ENCODE peak calls at places on chromosomes 4 and X, in six cellular contexts. X is WERI-Rb-1; U is G401; R is activated CD8-positive, alpha-beta memory T cell treated with anti-CD3 and anti-CD28 coated beads, Interleukin-2, amount 10 ng/mL, durations not matched to agents 7 days and 5 days; C is breast epithelium; L is activated naive CD4-positive, alpha-beta T cell treated with anti-CD3 and anti-CD28 coated beads for 36 hours. G is an unnamed sample.

GRCh38 chr4:121789960-121790829 is 10.9 kb upstream of the EXOSC9 start:
- DNase-seq in X (no peak), U (no peak), R (no peak), C (no peak), L (no peak), G (no peak)

GRCh38 chr4:103948244-103949018 is 228.6 kb upstream of the TACR3 start:
- DNase-seq in X (no peak), U (no peak), R (no peak), C (no peak), L (no peak), G (no peak)

GRCh38 chr4:110092646-110093045 is 105.8 kb downstream of the ELOVL6 start:
- DNase-seq in X (no peak), U (no peak), R (no peak), C (no peak), L (no peak), G (no peak)

GRCh38 chr4:76704133-76704881 is 193.6 kb downstream of the SOWAHB start:
- DNase-seq in X (no peak), U (no peak), R (no peak), C (no peak), L (no peak), G (no peak)

GRCh38 chrX:30183554-30183953 is 31.8 kb upstream of the MAGEB2 start:
- DNase-seq in X (no peak), U (no peak), R (no peak), C (no peak), L (no peak), G (no peak)

GRCh38 chr4:40622913-40623312 is 6.8 kb downstream of the RBM47 start:
- DNase-seq in X (no peak), U (no peak), R (no peak), C (no peak), L (no peak), G (no peak)

GRCh38 chr4:10461091-10461849 is 4.0 kb upstream of the ZNF518B start:
- DNase-seq in X (no peak), U (peak; percentile 58), R (peak; percentile 77), C (no peak), L (peak; percentile 65), G (no peak)

GRCh38 chr4:32025840-32026459 is 1305.8 kb downstream of the PCDH7 start:
- DNase-seq in X (no peak), U (no peak), R (no peak), C (no peak), L (no peak), G (no peak)

GRCh38 chr4:104494822-104495559 is at the start of gene CXXC4:
- DNase-seq in X (peak; percentile 95), U (peak; percentile 86), R (no peak), C (peak; percentile 65), L (no peak), G (no peak)

GRCh38 chr4:75940692-75941253 is at the start of gene NAAA:
- DNase-seq in X (peak; percentile 81), U (peak; percentile 78), R (peak; percentile 91), C (peak; percentile 87), L (peak; percentile 85), G (no peak)

GRCh38 chrX:127490000-127490399 is 562.2 kb downstream of the ACTRT1 start:
- DNase-seq in X (no peak), U (no peak), R (no peak), C (no peak), L (no peak), G (no peak)

GRCh38 chr4:20305976-20306375 is 54.3 kb downstream of the SLIT2 start:
- DNase-seq in X (peak; percentile 35), U (no peak), R (no peak), C (no peak), L (no peak), G (no peak)

GRCh38 chr4:117768610-117769009 is 265.7 kb upstream of the NDST3 start:
- DNase-seq in X (no peak), U (no peak), R (no peak), C (no peak), L (no peak), G (no peak)

G was measured in AG04449.